ENCODE peak calls at places on chromosome X, in ten cellular contexts. M is cardiac fibroblast, X is upper lobe of right lung, Q is breast epithelium, F is cardiac muscle cell, G is A549, O is right atrium auricular region, H is OCI-LY7, Z is astrocyte of the spinal cord, D is keratinocyte. C is an unnamed sample.
A peak's percentile ranks its signal among the peaks of the same experiment; 100 is the strongest.

GRCh38 chrX:27619975-27620374 is 29.8 kb downstream of the DCAF8L2 start:
- DNase-seq in M (peak; percentile 45), X (no peak), Q (no peak), F (peak; percentile 13), G (peak; percentile 10), O (no peak), H (no peak), Z (no peak), D (no peak), C (peak; percentile 0)

GRCh38 chrX:71976753-71977152 is 66.1 kb downstream of the NHSL2 start:
- DNase-seq in M (peak; percentile 11), X (no peak), Q (no peak), F (no peak), G (no peak), O (no peak), H (no peak), Z (no peak), D (no peak), C (peak; percentile 3)

GRCh38 chrX:19725545-19726102 is 161.8 kb downstream of the SH3KBP1 start:
- DNase-seq in M (peak; percentile 24), X (no peak), Q (no peak), F (no peak), G (peak; percentile 19), O (no peak), H (no peak), Z (no peak), D (no peak), C (peak; percentile 31)

GRCh38 chrX:110691446-110691845 is 104.2 kb downstream of the CHRDL1 start:
- DNase-seq in M (no peak), X (no peak), Q (no peak), F (no peak), G (no peak), O (no peak), H (no peak), Z (peak; percentile 12), D (no peak), C (no peak)

GRCh38 chrX:71936632-71937031 is 26.0 kb downstream of the NHSL2 start:
- DNase-seq in M (no peak), X (no peak), Q (no peak), F (no peak), G (no peak), O (no peak), H (no peak), Z (no peak), D (no peak), C (no peak)

GRCh38 chrX:123830309-123830708 is 29.5 kb upstream of the XIAP start:
- DNase-seq in M (peak; percentile 51), X (peak; percentile 71), Q (no peak), F (no peak), G (peak; percentile 88), O (no peak), H (peak; percentile 74), Z (peak; percentile 26), D (no peak), C (peak; percentile 65)

GRCh38 chrX:44747317-44747716 is 96.5 kb upstream of the DUSP21 start:
- DNase-seq in M (no peak), X (no peak), Q (no peak), F (no peak), G (no peak), O (no peak), H (no peak), Z (no peak), D (no peak), C (peak; percentile 11)

GRCh38 chrX:134803551-134804183 is 145.4 kb upstream of the PLAC1 start:
- DNase-seq in M (no peak), X (no peak), Q (no peak), F (no peak), G (no peak), O (no peak), H (no peak), Z (no peak), D (no peak), C (peak; percentile 62)

GRCh38 chrX:72295745-72296144 is 10.0 kb downstream of the CITED1 start:
- DNase-seq in M (no peak), X (no peak), Q (no peak), F (no peak), G (no peak), O (no peak), H (no peak), Z (no peak), D (no peak), C (no peak)

GRCh38 chrX:1099146-1099770 is 113.2 kb downstream of the CRLF2 start:
- DNase-seq in M (no peak), X (no peak), Q (peak; percentile 40), F (no peak), G (no peak), O (no peak), H (no peak), Z (no peak), D (no peak), C (no peak)

GRCh38 chrX:152632445-152633097 is 5.1 kb upstream of the GABRQ start:
- DNase-seq in M (peak; percentile 55), X (no peak), Q (no peak), F (peak; percentile 43), G (peak; percentile 26), O (no peak), H (peak; percentile 12), Z (peak; percentile 43), D (no peak), C (peak; percentile 16)

GRCh38 chrX:130079824-130080406 is 30.4 kb downstream of the ELF4 start:
- DNase-seq in M (peak; percentile 84), X (no peak), Q (no peak), F (peak; percentile 61), G (peak; percentile 71), O (peak; percentile 62), H (peak; percentile 65), Z (peak; percentile 63), D (no peak), C (peak; percentile 72)

GRCh38 chrX:10697552-10697951 is 77.2 kb upstream of the MID1 start:
- DNase-seq in M (no peak), X (no peak), Q (no peak), F (no peak), G (no peak), O (no peak), H (no peak), Z (no peak), D (no peak), C (no peak)

GRCh38 chrX:132758778-132759177 is 199.7 kb downstream of the HS6ST2 start:
- DNase-seq in M (no peak), X (no peak), Q (no peak), F (peak; percentile 25), G (no peak), O (no peak), H (no peak), Z (no peak), D (no peak), C (no peak)

GRCh38 chrX:137574102-137574783 is 8.3 kb downstream of the ZIC3 start:
- DNase-seq in M (no peak), X (no peak), Q (no peak), F (no peak), G (no peak), O (no peak), H (no peak), Z (peak; percentile 81), D (no peak), C (no peak)

GRCh38 chrX:137574784-137575298 is 8.9 kb downstream of the ZIC3 start:
- DNase-seq in M (no peak), X (no peak), Q (no peak), F (no peak), G (no peak), O (no peak), H (no peak), Z (no peak), D (no peak), C (no peak)

GRCh38 chrX:137575596-137576255 is 9.8 kb downstream of the ZIC3 start:
- DNase-seq in M (no peak), X (no peak), Q (no peak), F (no peak), G (no peak), O (no peak), H (no peak), Z (no peak), D (no peak), C (no peak)

GRCh38 chrX:137569470-137569891 is 3.6 kb downstream of the ZIC3 start:
- DNase-seq in M (no peak), X (no peak), Q (no peak), F (no peak), G (no peak), O (no peak), H (no peak), Z (no peak), D (no peak), C (no peak)

GRCh38 chrX:137573356-137574101 is 7.6 kb downstream of the ZIC3 start:
- DNase-seq in M (no peak), X (no peak), Q (no peak), F (no peak), G (no peak), O (no peak), H (no peak), Z (peak; percentile 33), D (no peak), C (no peak)
- TF ChIP-seq CTCF in M (no peak), X (no peak), Q (no peak), F (no peak), G (no peak), O (no peak), H (no peak), Z (no peak), D (no peak), C (no peak)

DNA sequence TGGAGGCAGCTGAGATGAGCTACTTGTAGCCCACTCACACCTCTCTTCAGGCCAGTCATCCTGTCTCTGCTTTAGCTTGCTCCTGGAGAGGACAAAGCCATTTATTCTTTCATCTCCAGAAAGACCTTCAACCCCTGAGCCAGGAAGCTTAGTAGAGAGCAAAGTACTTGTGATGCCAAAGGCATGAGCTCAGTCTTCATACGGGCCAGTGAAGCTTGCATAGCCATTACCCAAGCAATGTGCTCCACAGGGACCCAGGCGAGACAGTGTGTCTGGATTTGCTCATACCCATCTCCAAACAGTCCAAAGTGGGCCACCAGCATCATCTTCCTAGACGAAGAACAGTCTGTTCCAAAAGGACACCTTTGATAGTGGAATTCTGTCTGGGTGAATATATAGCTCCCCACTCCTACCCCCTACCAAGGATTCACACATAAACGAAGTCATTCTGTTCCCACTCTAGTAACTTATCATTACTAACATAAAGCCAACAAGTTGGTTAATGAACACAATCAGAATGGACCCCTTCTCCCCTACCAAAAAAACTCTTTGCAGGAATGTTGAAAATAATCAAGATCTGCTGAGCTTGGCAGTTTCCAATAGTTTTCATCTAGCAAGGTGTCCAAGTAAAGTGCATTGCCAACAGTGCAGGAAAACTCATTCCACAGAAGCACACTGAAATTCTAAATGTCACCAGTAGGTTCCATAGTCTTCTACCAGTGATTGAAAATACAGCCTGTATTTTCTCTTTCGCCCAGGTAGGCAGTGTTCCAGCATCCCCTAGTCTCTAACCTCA is 6.7 kb downstream of the TNMD start:
- DNase-seq in M (no peak), X (no peak), Q (no peak), F (no peak), G (no peak), O (peak; percentile 60), H (no peak), Z (no peak), D (no peak), C (no peak)
- H3K4me3 ChIP-seq in M (no peak overlapping the region), X (no peak overlapping the region), Q (no peak overlapping the region), F (no peak overlapping the region), G (no peak overlapping the region), O (no peak overlapping the region), H (no peak overlapping the region), Z (no peak overlapping the region), D (no peak overlapping the region), C (no peak overlapping the region)

GRCh38 chrX:23779025-23779424 is 3.9 kb upstream of the SAT1 start:
- DNase-seq in M (peak; percentile 19), X (no peak), Q (no peak), F (no peak), G (peak; percentile 89), O (no peak), H (peak; percentile 3), Z (peak; percentile 40), D (no peak), C (no peak)
- TF ChIP-seq CTCF in M (peak; percentile 11), X (no peak), Q (no peak), F (no peak), G (peak; percentile 22), O (no peak), H (peak; percentile 22), Z (no peak), D (peak; percentile 38), C (no peak)

GRCh38 chrX:53223068-53223693 is 1.8 kb downstream of the KDM5C start:
- DNase-seq in M (peak; percentile 2), X (no peak), Q (no peak), F (peak; percentile 3), G (peak; percentile 18), O (no peak), H (no peak), Z (no peak), D (no peak), C (no peak)
- H3K4me3 ChIP-seq in M (peak overlapping the region; percentile 77), X (peak overlapping the region; percentile 78), Q (peak overlapping the region; percentile 82), F (peak overlapping the region; percentile 98), G (peak overlapping the region; percentile 98), O (peak overlapping the region; percentile 98), H (peak overlapping the region; percentile 100), Z (peak overlapping the region; percentile 99), D (peak overlapping the region; percentile 78), C (peak overlapping the region; percentile 79)